ENCODE peak calls at places on chromosome 4, in ten cellular contexts. T, J, F, A, Y, E, X, Q, Z and B are unnamed samples.

GRCh38 chr4:106036334-106036733 is 141.1 kb downstream of the NPNT start:
- DNase-seq in T (no peak), J (no peak), F (no peak), A (no peak), Y (no peak), E (no peak), X (no peak), Q (no peak), Z (no peak), B (no peak)

GRCh38 chr4:66372706-66373105 is 702.4 kb upstream of the EPHA5 start:
- DNase-seq in T (peak; percentile 1), J (no peak), F (no peak), A (no peak), Y (no peak), E (no peak), X (no peak), Q (no peak), Z (no peak), B (no peak)

GRCh38 chr4:114334808-114335739 is 263.5 kb upstream of the UGT8 start:
- DNase-seq in T (no peak), J (no peak), F (no peak), A (no peak), Y (no peak), E (no peak), X (no peak), Q (no peak), Z (no peak), B (no peak)

GRCh38 chr4:149961876-149962597 is 116.2 kb upstream of the DCLK2 start:
- DNase-seq in T (peak; percentile 49), J (no peak), F (no peak), A (no peak), Y (no peak), E (peak; percentile 4), X (no peak), Q (peak; percentile 52), Z (no peak), B (no peak)

GRCh38 chr4:40909363-40909876 is 159.7 kb downstream of the NSUN7 start:
- DNase-seq in T (peak; percentile 85), J (no peak), F (no peak), A (peak; percentile 52), Y (no peak), E (peak; percentile 81), X (peak; percentile 48), Q (peak; percentile 90), Z (no peak), B (no peak)

GRCh38 chr4:113960684-113961321 is 18.6 kb downstream of the ARSJ start:
- DNase-seq in T (no peak), J (no peak), F (no peak), A (no peak), Y (no peak), E (no peak), X (no peak), Q (no peak), Z (no peak), B (no peak)

GRCh38 chr4:88660446-88661294 is 37.0 kb downstream of the NAP1L5 start:
- DNase-seq in T (peak; percentile 28), J (no peak), F (no peak), A (no peak), Y (no peak), E (peak; percentile 3), X (no peak), Q (peak; percentile 10), Z (no peak), B (no peak)

GRCh38 chr4:177446571-177446970 is 4.3 kb upstream of the AGA start:
- DNase-seq in T (no peak), J (no peak), F (no peak), A (no peak), Y (no peak), E (no peak), X (peak; percentile 14), Q (no peak), Z (no peak), B (no peak)

GRCh38 chr4:128386761-128387599 is 99.4 kb upstream of the PGRMC2 start:
- DNase-seq in T (peak; percentile 98), J (peak; percentile 18), F (no peak), A (no peak), Y (no peak), E (peak; percentile 92), X (peak; percentile 14), Q (peak; percentile 94), Z (peak; percentile 96), B (peak; percentile 80)

GRCh38 chr4:183200453-183200852 is 101.4 kb downstream of the WWC2 start:
- DNase-seq in T (peak; percentile 91), J (no peak), F (no peak), A (no peak), Y (no peak), E (peak; percentile 80), X (no peak), Q (peak; percentile 91), Z (peak; percentile 25), B (peak; percentile 87)

GRCh38 chr4:156889616-156890594 is 81.7 kb downstream of the PDGFC start:
- DNase-seq in T (peak; percentile 21), J (no peak), F (no peak), A (peak; percentile 39), Y (no peak), E (peak; percentile 25), X (no peak), Q (peak; percentile 71), Z (no peak), B (no peak)

GRCh38 chr4:25060586-25061340 is 30.0 kb upstream of the LGI2 start:
- DNase-seq in T (no peak), J (no peak), F (no peak), A (no peak), Y (no peak), E (no peak), X (no peak), Q (no peak), Z (peak; percentile 35), B (no peak)

GRCh38 chr4:54378461-54378860 is 149.4 kb downstream of the PDGFRA start:
- DNase-seq in T (peak; percentile 46), J (no peak), F (no peak), A (no peak), Y (no peak), E (no peak), X (no peak), Q (peak; percentile 16), Z (no peak), B (no peak)

GRCh38 chr4:37537484-37537883 is 148.7 kb downstream of the RELL1 start:
- DNase-seq in T (no peak), J (no peak), F (no peak), A (no peak), Y (no peak), E (no peak), X (peak; percentile 34), Q (no peak), Z (no peak), B (no peak)

GRCh38 chr4:6641164-6641970 is 882 bp downstream of the MRFAP1 start:
- DNase-seq in T (peak; percentile 52), J (no peak), F (peak; percentile 27), A (peak; percentile 14), Y (peak; percentile 43), E (peak; percentile 47), X (peak; percentile 60), Q (peak; percentile 40), Z (peak; percentile 56), B (no peak)

GRCh38 chr4:188127157-188127874 is 11.9 kb upstream of the TRIML1 start:
- DNase-seq in T (peak; percentile 51), J (no peak), F (no peak), A (no peak), Y (no peak), E (peak; percentile 78), X (no peak), Q (peak; percentile 88), Z (no peak), B (no peak)

GRCh38 chr4:38182334-38182998 is 222.3 kb downstream of the PTTG2 start:
- DNase-seq in T (no peak), J (no peak), F (no peak), A (no peak), Y (no peak), E (no peak), X (no peak), Q (no peak), Z (no peak), B (peak; percentile 62)

GRCh38 chr4:122577808-122578781 is 42.8 kb downstream of the IL21 start:
- DNase-seq in T (peak; percentile 32), J (no peak), F (peak; percentile 49), A (peak; percentile 54), Y (peak; percentile 31), E (peak; percentile 11), X (peak; percentile 82), Q (peak; percentile 78), Z (no peak), B (no peak)

GRCh38 chr4:4323705-4324534 is 33.9 kb downstream of the ZBTB49 start:
- DNase-seq in T (peak; percentile 17), J (no peak), F (no peak), A (no peak), Y (no peak), E (no peak), X (no peak), Q (no peak), Z (no peak), B (no peak)

GRCh38 chr4:5632043-5632440 is 76.3 kb downstream of the EVC2 start:
- DNase-seq in T (no peak), J (no peak), F (no peak), A (no peak), Y (no peak), E (no peak), X (no peak), Q (no peak), Z (no peak), B (no peak)

GRCh38 chr4:128153795-128154194 is 92.7 kb downstream of the LARP1B start:
- DNase-seq in T (no peak), J (no peak), F (no peak), A (no peak), Y (no peak), E (no peak), X (no peak), Q (no peak), Z (no peak), B (no peak)

GRCh38 chr4:37890501-37891220 is at the start of gene TBC1D1:
- DNase-seq in T (peak; percentile 41), J (peak; percentile 46), F (peak; percentile 6), A (peak; percentile 83), Y (peak; percentile 21), E (peak; percentile 34), X (peak; percentile 76), Q (peak; percentile 38), Z (peak; percentile 66), B (peak; percentile 86)

GRCh38 chr4:184805462-184806245 is 20.1 kb downstream of the ACSL1 start:
- DNase-seq in T (no peak), J (no peak), F (no peak), A (peak; percentile 73), Y (no peak), E (no peak), X (no peak), Q (peak; percentile 61), Z (no peak), B (peak; percentile 69)

GRCh38 chr4:77104405-77105292 is 28.9 kb upstream of the CCNI start:
- DNase-seq in T (peak; percentile 3), J (no peak), F (no peak), A (peak; percentile 25), Y (no peak), E (peak; percentile 6), X (no peak), Q (peak; percentile 58), Z (peak; percentile 84), B (peak; percentile 55)

GRCh38 chr4:173252024-173252935 is 81.9 kb downstream of the HMGB2 start:
- DNase-seq in T (peak; percentile 99), J (no peak), F (no peak), A (no peak), Y (no peak), E (peak; percentile 91), X (peak; percentile 94), Q (peak; percentile 98), Z (peak; percentile 42), B (peak; percentile 88)

GRCh38 chr4:94447754-94448411 is 3.9 kb upstream of the PDLIM5 start:
- DNase-seq in T (peak; percentile 15), J (no peak), F (no peak), A (no peak), Y (no peak), E (no peak), X (peak; percentile 3), Q (no peak), Z (no peak), B (no peak)

GRCh38 chr4:68732653-68733466 is 62.4 kb upstream of the UGT2B15 start:
- DNase-seq in T (no peak), J (no peak), F (no peak), A (no peak), Y (no peak), E (no peak), X (no peak), Q (no peak), Z (no peak), B (peak; percentile 64)